ENCODE peak calls at places on chromosomes 1 and 21, in four cellular contexts. J is GM12878, K is SK-N-SH, F is GM23248. O is an unnamed sample.

GRCh38 chr1:60823151-60823550 is 259.2 kb upstream of the NFIA start:
- DNase-seq in K (no peak), F (no peak), J (no peak), O (no peak)

GRCh38 chr1:92154934-92155333 is 62.8 kb upstream of the C1orf146 start:
- DNase-seq in F (no peak), J (no peak), K (no peak), O (no peak)

GRCh38 chr1:246012271-246012854 is 494.7 kb downstream of the SMYD3 start:
- DNase-seq in K (peak; percentile 58), F (peak; percentile 59), J (no peak), O (peak; percentile 30)

GRCh38 chr1:178470411-178470960 is 26.3 kb downstream of the CLEC20A start:
- DNase-seq in J (no peak), K (no peak), F (no peak), O (no peak)

GRCh38 chr1:59150537-59151386 is 146.1 kb upstream of the FGGY start:
- DNase-seq in K (peak; percentile 59), F (peak; percentile 99), J (peak; percentile 61), O (peak; percentile 71)

GRCh38 chr1:6033986-6034749 is 11.5 kb upstream of the KCNAB2 start:
- DNase-seq in K (peak; percentile 91), J (no peak), F (peak; percentile 45), O (no peak)

GRCh38 chr1:116504308-116505156 is 66.3 kb downstream of the CD58 start:
- DNase-seq in F (peak; percentile 81), K (no peak), J (peak; percentile 91), O (peak; percentile 55)

GRCh38 chr1:234715252-234715945 is 105.4 kb upstream of the IRF2BP2 start:
- DNase-seq in K (no peak), J (no peak), F (no peak), O (no peak)

GRCh38 chr1:235013512-235013911 is 115.1 kb downstream of the TOMM20 start:
- DNase-seq in J (no peak), F (no peak), K (no peak), O (no peak)

GRCh38 chr1:97489834-97490233 is 431.0 kb downstream of the DPYD start:
- DNase-seq in K (no peak), J (no peak), F (peak; percentile 57), O (no peak)

GRCh38 chr21:33874161-33874560 is 41.4 kb downstream of the ATP5PO start:
- DNase-seq in K (no peak), J (no peak), F (no peak), O (no peak)

GRCh38 chr1:180327089-180327488 is 97.0 kb downstream of the LHX4 start:
- DNase-seq in J (no peak), K (no peak), F (no peak), O (no peak)

GRCh38 chr1:200359610-200360163 is 50.1 kb downstream of the ZNF281 start:
- DNase-seq in F (peak; percentile 82), J (no peak), K (no peak), O (no peak)

GRCh38 chr1:109391626-109392025 is 6.1 kb downstream of the SORT1 start:
- DNase-seq in F (no peak), K (no peak), J (peak; percentile 69), O (no peak)

GRCh38 chr1:156371553-156372264 is 2.7 kb downstream of the RHBG start:
- DNase-seq in K (no peak), F (peak; percentile 83), J (no peak), O (no peak)

GRCh38 chr21:17819878-17820232 is 699 bp upstream of the C21orf91 start:
- DNase-seq in F (no peak), J (no peak), K (peak; percentile 5), O (peak; percentile 80)

GRCh38 chr1:239647964-239648632 is 261.7 kb downstream of the CHRM3 start:
- DNase-seq in K (no peak), J (no peak), F (no peak), O (no peak)

GRCh38 chr1:44025816-44026215 is 5.4 kb downstream of the SLC6A9 start:
- DNase-seq in F (no peak), J (no peak), K (no peak), O (no peak)

GRCh38 chr1:11158720-11159321 is 30.3 kb upstream of the ANGPTL7 start:
- DNase-seq in F (peak; percentile 95), J (no peak), K (no peak), O (no peak)

GRCh38 chr1:232084584-232085223 is 458.1 kb downstream of the DISC1 start:
- DNase-seq in F (peak; percentile 9), J (no peak), K (no peak), O (peak; percentile 17)

GRCh38 chr1:161491472-161491871 is 13.8 kb upstream of the FCGR2A start:
- DNase-seq in F (no peak), K (no peak), J (no peak), O (no peak)

GRCh38 chr1:94783342-94784264 is 36.6 kb upstream of the SLC44A3 start:
- DNase-seq in F (peak; percentile 95), J (no peak), K (no peak), O (no peak)

GRCh38 chr1:48572632-48573258 is 100.7 kb upstream of the SPATA6 start:
- DNase-seq in J (no peak), K (peak; percentile 80), F (peak; percentile 55), O (peak; percentile 31)

GRCh38 chr1:201896951-201897391 is 8.3 kb downstream of the SHISA4 start:
- DNase-seq in J (no peak), K (no peak), F (peak; percentile 91), O (peak; percentile 69)

GRCh38 chr21:33644383-33645074 is 2.2 kb downstream of the ITSN1 start:
- DNase-seq in K (no peak), J (no peak), F (peak; percentile 89), O (no peak)

GRCh38 chr1:8816831-8817412 is 518 bp downstream of the RERE start:
- DNase-seq in F (peak; percentile 45), K (peak; percentile 65), J (peak; percentile 34), O (peak; percentile 57)

GRCh38 chr1:212470059-212470458 is 37.3 kb downstream of the NENF start:
- DNase-seq in J (no peak), F (peak; percentile 99), K (no peak), O (no peak)

GRCh38 chr1:99239690-99240089 is 24.6 kb upstream of the PLPPR4 start:
- DNase-seq in K (no peak), F (no peak), J (no peak), O (no peak)

GRCh38 chr1:7678491-7679158 is 92.5 kb upstream of the VAMP3 start:
- DNase-seq in K (no peak), F (no peak), J (no peak), O (no peak)

GRCh38 chr1:211332839-211333238 is 6.2 kb downstream of the TRAF5 start:
- DNase-seq in F (peak; percentile 37), J (no peak), K (no peak), O (no peak)

GRCh38 chr1:154237880-154238506 is 17.2 kb downstream of the UBAP2L start:
- DNase-seq in F (no peak), J (no peak), K (no peak), O (no peak)

GRCh38 chr1:113805256-113805531 is 7.1 kb downstream of the RSBN1 start:
- DNase-seq in J (no peak), F (no peak), K (no peak), O (no peak)

GRCh38 chr1:67307251-67308060 is at the start of gene IL12RB2:
- DNase-seq in F (peak; percentile 5), J (no peak), K (peak; percentile 85), O (no peak)

GRCh38 chr1:46687095-46687659 is 15.5 kb downstream of the TEX38 start:
- DNase-seq in J (no peak), K (no peak), F (peak; percentile 52), O (no peak)

GRCh38 chr1:183932412-183932811 is 105.1 kb downstream of the COLGALT2 start:
- DNase-seq in F (peak; percentile 93), K (no peak), J (no peak), O (no peak)

GRCh38 chr1:107535091-107535490 is 394.3 kb downstream of the NTNG1 start:
- DNase-seq in J (no peak), K (peak; percentile 33), F (no peak), O (peak; percentile 35)

GRCh38 chr21:15826147-15826780 is 96.5 kb downstream of the USP25 start:
- DNase-seq in F (peak; percentile 48), J (peak; percentile 11), K (peak; percentile 17), O (peak; percentile 26)

GRCh38 chr21:36647279-36648093 is 51.4 kb upstream of the SIM2 start:
- DNase-seq in F (no peak), K (no peak), J (no peak), O (no peak)

GRCh38 chr21:36646645-36647044 is 52.3 kb upstream of the SIM2 start:
- DNase-seq in K (no peak), F (no peak), J (no peak), O (no peak)

GRCh38 chr21:36643374-36644250 is 55.3 kb upstream of the SIM2 start:
- DNase-seq in F (peak; percentile 27), K (no peak), J (no peak), O (no peak)

GRCh38 chr21:36642777-36643176 is 56.1 kb upstream of the SIM2 start:
- DNase-seq in K (no peak), F (no peak), J (no peak), O (no peak)

DNA sequence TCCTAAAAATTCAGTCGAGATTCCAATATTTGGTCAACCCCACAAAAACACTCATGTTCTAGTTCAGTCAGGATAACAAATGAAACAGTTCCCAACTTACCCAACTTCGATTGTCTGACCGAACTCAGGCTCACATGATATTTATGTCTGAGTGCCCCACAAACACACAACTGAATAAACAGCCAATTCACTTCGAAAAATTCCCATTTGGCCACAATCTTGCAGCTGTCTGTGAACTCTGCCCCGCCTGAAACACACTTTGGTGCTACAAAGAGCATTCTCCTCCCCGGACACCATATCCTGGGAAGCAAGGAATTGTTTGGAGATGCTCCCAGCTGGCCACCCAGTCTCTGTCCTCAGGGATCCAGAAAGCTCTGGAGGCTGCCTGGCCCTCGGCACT is 52.9 kb upstream of the SIM2 start:
- DNase-seq in F (no peak), J (no peak), K (no peak), O (no peak)
- H2AFZ ChIP-seq in F (no peak overlapping the region), J (no peak overlapping the region), K (no peak overlapping the region), O (no peak overlapping the region)

GRCh38 chr21:26140185-26140584 is 30.4 kb downstream of the APP start:
- DNase-seq in J (no peak), K (no peak), F (peak; percentile 89), O (no peak)
- H3K79me2 ChIP-seq in J (peaks cover 2% of the 10 kb centered on the region), K (peaks cover 86% of the 10 kb centered on the region), F (peaks cover 98% of the 10 kb centered on the region), O (peaks cover 63% of the 10 kb centered on the region)

DNA sequence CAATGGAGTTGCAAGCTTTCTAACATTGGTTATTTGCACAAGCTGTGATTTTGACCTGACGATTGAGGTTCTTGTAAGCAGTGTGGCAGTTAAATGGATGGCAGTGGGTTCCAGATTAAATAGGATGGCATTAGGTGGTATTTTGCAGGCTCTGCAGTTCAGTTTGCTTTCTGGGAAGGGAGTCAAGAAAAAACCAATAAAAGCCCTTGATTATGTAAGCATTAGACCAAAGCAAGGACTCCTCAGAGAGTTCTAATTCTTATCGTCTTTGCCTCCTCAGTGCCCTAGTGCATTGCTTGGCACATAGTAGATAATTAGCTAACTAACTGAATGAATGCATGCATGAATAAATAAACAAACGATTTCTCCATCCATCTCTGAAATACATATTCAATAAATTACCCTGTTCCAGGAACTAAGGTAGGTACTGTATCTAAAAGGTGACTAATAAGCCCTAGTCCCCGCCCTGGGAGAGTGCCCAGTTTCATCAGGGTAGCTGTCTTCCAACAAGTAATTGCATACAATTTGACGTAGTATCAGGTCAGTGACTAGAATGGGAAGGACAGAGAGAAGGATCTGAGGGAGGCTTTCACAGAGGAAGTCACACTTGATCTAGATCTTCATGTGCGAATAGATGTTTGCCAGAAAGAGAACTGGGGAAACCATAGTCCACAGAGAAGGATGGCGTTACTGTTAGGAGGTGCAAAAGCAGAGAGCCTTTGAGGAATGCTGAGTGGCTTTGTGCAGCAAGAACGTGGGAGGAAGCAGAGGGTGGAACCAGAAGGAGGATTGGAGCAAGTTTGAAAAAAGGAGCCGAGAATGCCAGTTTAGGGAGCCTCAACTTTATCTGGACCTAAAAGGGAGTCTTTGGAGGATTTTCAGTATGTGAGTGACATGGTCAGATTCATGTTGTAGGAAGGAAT is 111.3 kb downstream of the TBX19 start:
- DNase-seq in J (no peak), K (no peak), F (no peak), O (no peak)
- H2AFZ ChIP-seq in J (no peak overlapping the region), K (no peak overlapping the region), F (no peak overlapping the region), O (no peak overlapping the region)

GRCh38 chr21:34884346-34884929 is 164.7 kb downstream of the RUNX1 start:
- DNase-seq in F (no peak), J (no peak), K (no peak), O (no peak)
- H3K79me2 ChIP-seq in F (peaks cover 88% of the 10 kb centered on the region), J (no peaks in the 10 kb centered on the region), K (peaks cover 91% of the 10 kb centered on the region), O (peaks cover 49% of the 10 kb centered on the region)